ENCODE peak calls at places on chromosome 21, in ten cellular contexts. E, I, S, W, F, V, L, M, Z and J are unnamed samples.

GRCh38 chr21:31278511-31279155 is 65.4 kb downstream of the TIAM1 start:
- DNase-seq in S (no peak), W (no peak), E (no peak), Z (peak; percentile 60), M (no peak), F (no peak), I (no peak), V (no peak), L (no peak), J (no peak)

GRCh38 chr21:34936874-34937563 is 112.1 kb downstream of the RUNX1 start:
- DNase-seq in Z (no peak), V (no peak), I (no peak), S (no peak), L (no peak), W (no peak), F (no peak), M (no peak), E (no peak), J (no peak)

GRCh38 chr21:26572668-26573381 is at the start of gene CYYR1:
- DNase-seq in W (no peak), I (peak; percentile 46), V (no peak), Z (peak; percentile 29), F (no peak), M (peak; percentile 62), S (no peak), E (peak; percentile 77), L (peak; percentile 41), J (no peak)

GRCh38 chr21:23853796-23854379 is 1753.4 kb downstream of the MRPL39 start:
- DNase-seq in F (peak; percentile 55), V (peak; percentile 50), Z (peak; percentile 10), I (no peak), W (no peak), L (no peak), M (no peak), E (no peak), S (no peak), J (peak; percentile 10)

GRCh38 chr21:17128132-17128531 is 384.7 kb upstream of the CXADR start:
- DNase-seq in V (no peak), S (no peak), L (no peak), M (no peak), W (no peak), E (no peak), F (no peak), I (no peak), Z (no peak), J (no peak)

GRCh38 chr21:35168702-35169101 is 119.6 kb upstream of the RUNX1 start:
- DNase-seq in F (no peak), W (no peak), V (no peak), L (no peak), I (no peak), E (no peak), Z (peak; percentile 52), M (no peak), S (no peak), J (no peak)

GRCh38 chr21:15706686-15707085 is 23.1 kb upstream of the USP25 start:
- DNase-seq in Z (peak; percentile 98), I (no peak), M (no peak), F (no peak), E (no peak), W (peak; percentile 81), S (peak; percentile 53), L (peak; percentile 18), V (no peak), J (no peak)

GRCh38 chr21:43950481-43950880 is 61.6 kb upstream of the TRAPPC10 start:
- DNase-seq in F (no peak), E (no peak), M (no peak), W (no peak), L (no peak), I (no peak), Z (no peak), V (no peak), S (no peak), J (no peak)

GRCh38 chr21:41769521-41769920 is 2.7 kb upstream of the RIPK4 start:
- DNase-seq in Z (no peak), S (no peak), E (no peak), I (no peak), L (no peak), F (no peak), V (no peak), M (peak; percentile 31), W (no peak), J (no peak)

GRCh38 chr21:41768371-41769042 is 1.7 kb upstream of the RIPK4 start:
- DNase-seq in E (peak; percentile 79), W (peak; percentile 32), F (peak; percentile 43), L (no peak), Z (peak; percentile 85), I (no peak), V (no peak), M (peak; percentile 67), S (peak; percentile 91), J (no peak)

GRCh38 chr21:41767606-41768370 is 936 bp upstream of the RIPK4 start:
- DNase-seq in L (no peak), M (no peak), S (no peak), Z (peak; percentile 32), I (no peak), W (no peak), E (no peak), V (no peak), F (peak; percentile 34), J (no peak)

GRCh38 chr21:41769933-41770332 is 3.1 kb upstream of the RIPK4 start:
- DNase-seq in S (no peak), E (no peak), L (no peak), F (no peak), M (no peak), Z (no peak), W (no peak), V (no peak), I (no peak), J (no peak)

DNA sequence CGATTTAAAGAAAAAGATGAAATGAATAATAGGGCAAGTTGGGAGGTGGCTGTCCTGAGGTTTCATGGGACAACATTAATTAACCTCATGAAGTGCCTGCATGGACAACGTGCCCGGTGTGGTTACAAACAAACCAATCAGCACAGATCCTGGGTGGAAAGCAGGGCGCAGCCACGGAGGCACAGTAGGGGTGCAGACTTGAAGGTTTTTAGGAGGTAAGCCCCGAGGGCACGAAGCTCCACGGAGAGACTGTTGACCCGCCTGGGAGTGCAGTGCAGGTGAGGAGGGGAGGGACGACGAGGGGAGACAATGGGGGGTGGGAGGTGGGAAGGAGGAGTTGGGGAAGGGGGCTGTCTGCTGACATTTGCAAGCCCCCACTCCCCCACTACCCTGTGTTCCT is 2.3 kb upstream of the RIPK4 start:
- DNase-seq in L (no peak), E (no peak), Z (no peak), S (no peak), V (no peak), F (no peak), W (no peak), I (no peak), M (peak; percentile 58), J (no peak)
- H3K27me3 ChIP-seq in L (no peaks in the 10 kb centered on the region), E (peaks cover 59% of the 10 kb centered on the region), Z (peaks cover 67% of the 10 kb centered on the region), S (peaks cover 28% of the 10 kb centered on the region), V (peaks cover 68% of the 10 kb centered on the region), F (peaks cover 24% of the 10 kb centered on the region), W (peaks cover 40% of the 10 kb centered on the region), I (peaks cover 30% of the 10 kb centered on the region), M (peaks cover 71% of the 10 kb centered on the region), J (peaks cover 40% of the 10 kb centered on the region)

DNA sequence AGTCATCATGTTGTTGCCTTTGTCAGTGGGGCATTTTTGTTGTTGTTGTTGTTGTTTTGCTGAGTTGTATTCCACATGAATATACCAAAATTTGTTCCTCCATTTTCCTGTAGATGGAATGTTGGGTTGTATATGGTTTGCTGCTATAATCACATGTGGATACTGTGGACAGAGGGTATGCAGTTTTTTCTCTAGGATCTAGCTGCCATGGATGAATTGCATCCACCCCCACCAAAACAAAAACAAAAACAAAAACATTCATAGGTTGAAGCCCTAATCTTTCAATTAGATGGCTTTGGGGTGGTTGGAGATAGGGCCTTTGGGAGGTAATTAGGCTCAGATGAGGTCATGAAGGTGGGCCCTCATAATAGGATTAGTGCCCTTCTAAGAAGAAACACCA is 2.8 kb upstream of the FAM3B start:
- DNase-seq in M (no peak), F (no peak), Z (no peak), V (no peak), S (no peak), W (no peak), E (no peak), I (no peak), L (no peak), J (no peak)
- H3K27me3 ChIP-seq in M (peaks cover 19% of the 10 kb centered on the region), F (peaks cover 22% of the 10 kb centered on the region), Z (peaks cover 9% of the 10 kb centered on the region), V (peaks cover 31% of the 10 kb centered on the region), S (peaks cover 36% of the 10 kb centered on the region), W (peaks cover 16% of the 10 kb centered on the region), E (no peaks in the 10 kb centered on the region), I (peaks cover 9% of the 10 kb centered on the region), L (no peaks in the 10 kb centered on the region), J (no peaks in the 10 kb centered on the region)

GRCh38 chr21:41745971-41746743 is 20.7 kb downstream of the RIPK4 start:
- DNase-seq in Z (no peak), S (no peak), V (peak; percentile 64), I (peak; percentile 41), W (no peak), M (no peak), F (no peak), L (no peak), E (peak; percentile 72), J (no peak)

GRCh38 chr21:41746744-41747006 is 20.2 kb downstream of the RIPK4 start:
- DNase-seq in Z (no peak), L (no peak), I (no peak), M (no peak), S (no peak), W (no peak), V (no peak), F (no peak), E (no peak), J (no peak)

GRCh38 chr21:41743321-41744027 is 23.4 kb downstream of the RIPK4 start:
- DNase-seq in V (no peak), S (no peak), E (no peak), M (no peak), W (no peak), Z (no peak), F (no peak), L (no peak), I (no peak), J (no peak)

GRCh38 chr21:41744028-41744940 is 22.6 kb downstream of the RIPK4 start:
- DNase-seq in M (no peak), Z (no peak), L (no peak), W (no peak), S (no peak), V (no peak), E (no peak), F (no peak), I (no peak), J (no peak)

GRCh38 chr21:41745026-41745820 is 21.6 kb downstream of the RIPK4 start:
- DNase-seq in W (no peak), S (no peak), L (no peak), E (no peak), I (no peak), V (no peak), M (no peak), Z (no peak), F (no peak), J (no peak)
- H3K27me3 ChIP-seq in W (no peaks in the 10 kb centered on the region), S (no peaks in the 10 kb centered on the region), L (no peaks in the 10 kb centered on the region), E (no peaks in the 10 kb centered on the region), I (peaks cover 5% of the 10 kb centered on the region), V (peaks cover 97% of the 10 kb centered on the region), M (no peaks in the 10 kb centered on the region), Z (no peaks in the 10 kb centered on the region), F (peaks cover 2% of the 10 kb centered on the region), J (peaks cover 4% of the 10 kb centered on the region)

DNA sequence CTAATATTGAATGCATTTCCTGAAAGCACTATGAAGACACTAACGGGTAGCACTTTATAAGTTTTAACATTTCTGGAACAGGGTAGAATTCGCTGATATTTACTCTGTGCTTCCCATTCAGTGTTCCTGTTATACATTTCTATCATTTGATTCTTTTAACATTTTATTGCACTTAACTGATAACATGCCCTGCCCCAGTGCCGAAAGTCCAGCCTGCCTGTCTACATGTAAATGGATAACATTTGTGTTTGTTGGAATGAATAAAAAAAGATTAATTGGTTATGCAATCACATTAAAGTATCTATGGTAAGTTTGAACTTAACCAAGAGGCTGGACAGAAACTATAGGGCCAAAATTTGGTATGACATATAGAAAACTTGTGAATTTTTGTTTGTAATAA is 790.5 kb upstream of the TPTE start:
- DNase-seq in S (no peak), I (no peak), L (no peak), E (no peak), V (no peak), W (no peak), M (no peak), F (no peak), Z (no peak), J (no peak)
- H3K27me3 ChIP-seq in S (no peaks in the 10 kb centered on the region), I (no peaks in the 10 kb centered on the region), L (no peaks in the 10 kb centered on the region), E (no peaks in the 10 kb centered on the region), V (no peaks in the 10 kb centered on the region), W (no peaks in the 10 kb centered on the region), M (no peaks in the 10 kb centered on the region), F (no peaks in the 10 kb centered on the region), Z (no peaks in the 10 kb centered on the region), J (no peaks in the 10 kb centered on the region)